ENCODE peak calls at places on chromosomes 11 and 22, in five cellular contexts. F is RCC 7860, A is activated gamma-delta T cell treated with Interleukin-2 at 50 U/mL for 16 hours, U is GM18507, P is spleen. D is an unnamed sample.

GRCh38 chr11:4683020-4683419 is 14.6 kb downstream of the OR51E2 start:
- DNase-seq in A (no peak), U (no peak), P (no peak), F (no peak), D (no peak)

GRCh38 chr22:46262449-46263207 is 515 bp downstream of the PKDREJ start:
- DNase-seq in U (no peak), P (peak), A (peak), F (no peak), D (peak)

GRCh38 chr22:37428649-37429586 is 1.6 kb upstream of the ELFN2 start:
- DNase-seq in F (peak), U (peak), A (peak), P (no peak), D (no peak)

GRCh38 chr11:114131366-114131963 is 72.0 kb downstream of the ZBTB16 start:
- DNase-seq in F (no peak), P (no peak), U (no peak), A (peak), D (no peak)

GRCh38 chr11:855796-856195 is 13.1 kb downstream of the TSPAN4 start:
- DNase-seq in F (no peak), P (no peak), U (no peak), A (no peak), D (no peak)

GRCh38 chr11:13335319-13335718 is 57.7 kb downstream of the BMAL1 start:
- DNase-seq in U (no peak), A (peak), P (no peak), F (peak), D (no peak)

GRCh38 chr11:11968511-11969280 is 39.7 kb downstream of the DKK3 start:
- DNase-seq in U (no peak), P (peak), A (no peak), F (no peak), D (peak)

GRCh38 chr22:33726294-33726711 is 194.0 kb downstream of the LARGE1 start:
- DNase-seq in U (no peak), P (no peak), F (no peak), A (no peak), D (no peak)

GRCh38 chr11:117239295-117239694 is 6.8 kb downstream of the RNF214 start:
- DNase-seq in U (no peak), P (no peak), F (peak), A (no peak), D (no peak)

D was measured in mesenteric fat pad.